ENCODE peak calls at places on chromosomes 4 and X, in five cellular contexts. K, P, M, Q and B are unnamed samples. For H3K4me1, the result is how much of the 10 kb centered on the place peaks cover.

GRCh38 chrX:19334945-19335626 is 8.6 kb upstream of the PDHA1 start:
- DNase-seq in K (no peak), P (peak), M (peak), Q (no peak), B (peak)

GRCh38 chr4:57182132-57182874 is 72.1 kb upstream of the IGFBP7 start:
- DNase-seq in K (no peak), P (no peak), M (no peak), Q (no peak), B (no peak)

GRCh38 chrX:35445912-35446311 is 352.2 kb upstream of the MAGEB16 start:
- DNase-seq in K (no peak), P (no peak), M (no peak), Q (no peak), B (no peak)

GRCh38 chr4:98530572-98530971 is 127.8 kb downstream of the TSPAN5 start:
- DNase-seq in K (no peak), P (no peak), M (no peak), Q (no peak), B (no peak)

GRCh38 chr4:3184725-3185124 is 64.2 kb upstream of the MSANTD1 start:
- DNase-seq in K (no peak), P (no peak), M (no peak), Q (no peak), B (no peak)

GRCh38 chrX:130654409-130654970 is 248.5 kb downstream of the ENOX2 start:
- DNase-seq in K (no peak), P (peak), M (no peak), Q (no peak), B (no peak)

GRCh38 chrX:78111140-78111931 is 7.3 kb downstream of the PGK1 start:
- DNase-seq in K (no peak), P (no peak), M (no peak), Q (no peak), B (no peak)

GRCh38 chr4:173752610-173753009 is 222.6 kb upstream of the HAND2 start:
- DNase-seq in K (no peak), P (peak), M (peak), Q (no peak), B (no peak)

GRCh38 chr4:123102897-123103489 is 180.6 kb upstream of the NUDT6 start:
- DNase-seq in K (no peak), P (peak), M (peak), Q (no peak), B (peak)

GRCh38 chr4:2085496-2085901 is 26.4 kb downstream of the NAT8L start:
- DNase-seq in K (peak), P (no peak), M (no peak), Q (no peak), B (no peak)

GRCh38 chr4:18318682-18319410 is 297.3 kb upstream of the LCORL start:
- DNase-seq in K (peak), P (no peak), M (peak), Q (no peak), B (no peak)

GRCh38 chrX:110755061-110755460 is 40.6 kb downstream of the CHRDL1 start:
- DNase-seq in K (no peak), P (peak), M (no peak), Q (no peak), B (no peak)

GRCh38 chr4:2799971-2800690 is 7.2 kb downstream of the SH3BP2 start:
- DNase-seq in K (peak), P (no peak), M (no peak), Q (no peak), B (no peak)

GRCh38 chr4:52728877-52729276 is 22.3 kb downstream of the ERVMER34-1 start:
- DNase-seq in K (no peak), P (no peak), M (no peak), Q (no peak), B (no peak)

GRCh38 chr4:113437124-113437523 is 324.4 kb downstream of the CAMK2D start:
- DNase-seq in K (no peak), P (no peak), M (no peak), Q (no peak), B (no peak)

GRCh38 chr4:110518889-110519490 is 43.0 kb downstream of the ENPEP start:
- DNase-seq in K (no peak), P (peak), M (peak), Q (peak), B (no peak)

GRCh38 chr4:4685810-4686209 is 144.0 kb upstream of the STX18 start:
- DNase-seq in K (no peak), P (no peak), M (no peak), Q (no peak), B (no peak)

GRCh38 chr4:182533948-182534347 is 290.7 kb downstream of the TENM3 start:
- DNase-seq in K (no peak), P (peak), M (no peak), Q (no peak), B (no peak)

DNA sequence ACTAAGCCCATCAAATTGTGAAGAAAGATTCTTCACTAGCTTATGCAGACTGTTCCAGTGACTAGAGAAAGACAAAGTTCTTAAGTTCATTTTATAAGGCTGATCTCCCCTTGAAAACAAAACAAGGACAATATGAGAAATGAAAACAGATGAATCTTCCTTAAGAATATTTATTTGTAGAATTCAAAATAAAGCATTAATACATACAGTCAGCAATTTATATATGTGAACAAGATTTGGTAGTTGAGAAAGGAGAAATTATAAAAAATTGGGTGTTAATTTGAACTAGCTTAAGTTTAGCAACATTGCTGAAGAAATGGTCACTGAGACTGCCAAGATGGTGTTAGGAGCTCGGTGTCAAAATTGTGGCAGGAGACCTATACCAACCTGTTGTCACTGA is 41.4 kb upstream of the TAPT1 start:
- DNase-seq in K (no peak), P (no peak), M (no peak), Q (no peak), B (no peak)
- H3K4me1 ChIP-seq in K (under half), P (under half), M (under half), Q (under half), B (under half)

DNA sequence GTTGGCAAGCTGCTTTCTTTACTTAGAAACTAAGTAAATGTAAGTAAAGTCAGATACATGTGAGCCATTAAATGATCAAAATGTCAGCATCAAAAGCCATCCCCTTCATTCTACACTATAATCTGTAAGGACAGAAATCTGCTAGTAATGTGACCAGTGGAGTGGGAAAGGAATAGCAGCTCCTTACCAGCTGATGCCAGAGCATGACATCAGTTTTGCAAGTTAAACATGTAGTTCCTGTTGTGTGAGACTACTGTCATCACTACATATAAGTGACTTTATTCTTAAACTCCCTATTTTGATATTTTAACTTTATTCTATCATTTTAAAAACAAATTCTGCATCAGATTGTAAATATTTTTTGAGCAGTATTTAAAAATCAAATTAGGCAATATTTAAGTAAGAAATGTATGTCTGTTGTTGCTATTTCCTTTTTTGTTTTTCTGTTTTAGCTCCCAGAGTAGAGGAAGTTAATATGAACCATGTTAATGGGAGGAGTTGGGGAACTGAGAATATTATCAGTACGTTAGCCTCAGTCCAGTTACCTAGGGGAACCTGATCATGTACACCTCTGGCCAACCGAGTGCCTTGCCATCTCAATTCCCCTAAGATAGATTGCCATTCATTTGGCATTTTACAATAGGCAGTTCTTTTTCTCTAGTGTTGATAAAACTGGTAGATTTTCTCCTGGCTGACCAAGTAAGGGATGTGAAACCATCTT is 34.8 kb downstream of the CCNI start:
- DNase-seq in K (no peak), P (peak), M (no peak), Q (no peak), B (no peak)
- H3K27ac ChIP-seq in K (no peak), P (peak), M (no peak), Q (no peak), B (no peak)

GRCh38 chrX:71911023-71911730 is 532 bp downstream of the NHSL2 start:
- DNase-seq in K (peak), P (no peak), M (peak), Q (peak), B (peak)

GRCh38 chrX:71910526-71911022 is at the start of gene NHSL2:
- DNase-seq in K (peak), P (peak), M (peak), Q (no peak), B (no peak)

GRCh38 chrX:71908387-71908786 is 2.3 kb upstream of the NHSL2 start:
- DNase-seq in K (no peak), P (no peak), M (no peak), Q (no peak), B (no peak)

GRCh38 chrX:71911731-71912050 is 1.0 kb downstream of the NHSL2 start:
- DNase-seq in K (no peak), P (no peak), M (peak), Q (no peak), B (no peak)

DNA sequence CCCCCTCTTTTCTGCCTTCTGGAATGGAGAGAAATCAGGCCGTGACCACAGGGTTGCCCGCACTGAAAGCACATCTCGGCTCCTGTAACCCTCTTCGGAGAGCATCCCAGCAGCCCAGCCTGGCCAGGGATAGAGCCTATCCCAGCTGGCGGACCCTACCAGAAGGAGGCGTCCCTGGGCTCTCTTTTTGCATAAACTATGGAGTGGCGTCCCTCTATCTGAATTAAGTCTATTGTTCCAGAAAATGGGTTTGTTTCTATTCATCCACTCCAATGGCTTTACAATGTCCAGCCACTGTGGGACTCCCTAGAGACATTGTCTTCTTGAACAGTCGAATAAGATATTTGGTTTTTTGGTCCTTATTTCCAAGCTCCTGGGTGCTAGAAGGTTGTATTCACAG is 689 bp upstream of the NHSL2 start:
- DNase-seq in K (no peak), P (no peak), M (peak), Q (no peak), B (no peak)
- H3K4me3 ChIP-seq in K (no peak), P (no peak), M (peak), Q (peak), B (no peak)

DNA sequence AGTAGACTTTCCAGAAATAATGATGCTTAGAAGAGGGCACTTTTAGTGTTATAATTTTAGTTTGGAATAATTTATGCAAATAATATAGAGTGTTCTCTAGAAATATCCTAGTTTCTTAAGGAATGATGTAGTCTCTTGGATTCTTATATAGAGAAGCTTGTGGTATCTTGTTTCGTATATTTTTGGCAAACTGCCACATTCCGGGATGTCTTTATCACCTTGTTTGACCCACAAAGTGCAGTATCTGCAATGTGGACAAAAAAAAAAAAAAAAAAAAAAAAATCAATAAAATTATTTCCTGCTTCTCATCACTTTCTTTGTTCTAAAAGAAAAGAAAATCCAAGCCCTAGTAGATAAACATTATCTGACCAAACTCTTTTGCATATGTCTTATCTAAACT is 1577.7 kb upstream of the TENM3 start:
- DNase-seq in K (no peak), P (no peak), M (no peak), Q (no peak), B (no peak)
- H3K4me1 ChIP-seq in K (under half), P (under half), M (under half), Q (under half), B (under half)

DNA sequence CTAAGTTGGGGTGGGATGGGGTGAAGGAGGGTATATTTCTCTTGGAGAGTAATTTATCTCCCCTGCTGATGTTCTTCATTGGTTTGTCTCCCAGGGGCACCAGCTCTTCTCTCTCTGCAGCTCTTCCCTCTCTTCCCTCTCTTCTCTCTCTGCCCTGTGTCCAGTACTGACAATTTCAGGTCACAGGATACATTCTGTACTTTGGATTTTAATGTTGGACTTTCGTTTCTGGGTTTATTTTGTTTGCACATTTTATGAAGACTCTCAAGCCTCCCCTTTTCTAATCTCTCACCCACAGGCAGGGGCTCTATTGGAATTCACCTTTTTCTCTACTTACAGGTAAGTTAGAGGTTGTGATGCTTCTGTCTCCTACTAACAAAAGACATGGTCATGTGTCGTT is 165.5 kb downstream of the CPEB2 start:
- DNase-seq in K (no peak), P (no peak), M (no peak), Q (no peak), B (no peak)
- H3K27ac ChIP-seq in K (no peak), P (no peak), M (no peak), Q (no peak), B (no peak)

GRCh38 chr4:6891436-6892170 is 18.0 kb upstream of the TBC1D14 start:
- DNase-seq in K (no peak), P (peak), M (no peak), Q (no peak), B (no peak)

GRCh38 chr4:6892909-6893202 is 16.8 kb upstream of the TBC1D14 start:
- DNase-seq in K (no peak), P (no peak), M (no peak), Q (no peak), B (no peak)

GRCh38 chr4:6894086-6894478 is 15.5 kb upstream of the TBC1D14 start:
- DNase-seq in K (no peak), P (no peak), M (no peak), Q (no peak), B (no peak)

GRCh38 chr4:6893449-6894085 is 16.1 kb upstream of the TBC1D14 start:
- DNase-seq in K (no peak), P (peak), M (no peak), Q (no peak), B (no peak)

DNA sequence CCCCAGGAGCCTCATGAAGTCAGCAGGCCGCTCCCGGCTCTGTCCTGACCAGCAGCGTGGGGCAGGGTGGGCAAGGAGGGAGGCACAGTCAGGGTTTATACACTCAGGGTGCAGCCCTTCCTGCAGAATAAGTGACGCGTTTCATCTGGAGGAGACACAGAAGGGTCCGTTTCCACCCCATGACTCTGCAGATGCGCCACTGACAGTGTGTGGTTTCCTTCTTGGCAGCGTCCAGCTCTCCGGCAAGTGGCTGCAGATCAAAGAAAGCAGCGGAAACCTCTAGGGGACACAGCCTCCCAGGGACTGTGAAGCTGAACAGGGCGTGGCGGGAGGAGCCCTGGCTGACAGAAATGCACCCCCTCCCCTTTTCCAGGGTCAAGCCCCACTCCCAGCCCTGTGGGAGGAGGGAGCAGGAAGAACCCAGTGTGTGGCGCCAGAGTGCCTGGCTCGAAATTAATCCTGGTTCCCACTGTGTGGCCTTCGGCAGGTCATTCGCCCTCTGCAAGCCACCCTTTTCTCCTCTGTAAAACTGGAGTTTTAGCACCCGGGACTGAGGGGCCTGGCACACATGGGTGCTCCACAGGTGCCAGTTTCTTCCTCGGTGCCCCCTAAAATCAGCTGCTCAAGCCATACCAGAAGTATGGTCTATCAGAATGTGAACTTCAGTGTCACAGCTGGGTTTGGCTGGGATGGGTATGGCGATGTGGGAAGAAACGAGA is 17.3 kb upstream of the TBC1D14 start:
- DNase-seq in K (no peak), P (peak), M (peak), Q (peak), B (no peak)
- H3K4me3 ChIP-seq in K (no peak), P (no peak), M (no peak), Q (peak), B (peak)

GRCh38 chrX:134388161-134389109 is 71.5 kb upstream of the HPRT1 start:
- DNase-seq in K (no peak), P (no peak), M (no peak), Q (no peak), B (no peak)
- H3K4me1 ChIP-seq in K (under half), P (under half), M (under half), Q (under half), B (under half)